ENCODE peak calls at places on chromosome 11, in five cellular contexts. G is RWPE1; L is H9; U is CD4-positive, CD25-positive, alpha-beta regulatory T cell; A is foreskin keratinocyte. K is an unnamed sample.

GRCh38 chr11:19652976-19653375 is 59.7 kb upstream of the NAV2 start:
- DNase-seq in G (no peak), L (no peak), U (no peak), A (no peak), K (no peak)

GRCh38 chr11:8604078-8604723 is 10.2 kb upstream of the STK33 start:
- DNase-seq in G (peak; percentile 88), L (peak; percentile 75), U (no peak), A (peak; percentile 100), K (no peak)

GRCh38 chr11:129657866-129658557 is 157.6 kb upstream of the TMEM45B start:
- DNase-seq in G (no peak), L (no peak), U (no peak), A (no peak), K (no peak)

GRCh38 chr11:3684129-3684685 is 13.0 kb upstream of the CHRNA10 start:
- DNase-seq in G (no peak), L (no peak), U (no peak), A (no peak), K (no peak)

GRCh38 chr11:77039491-77040400 is 5.5 kb downstream of the B3GNT6 start:
- DNase-seq in G (peak; percentile 33), L (peak; percentile 79), U (no peak), A (no peak), K (no peak)

GRCh38 chr11:125995313-125995712 is 49.5 kb downstream of the VSIG10L2 start:
- DNase-seq in G (no peak), L (no peak), U (no peak), A (no peak), K (no peak)

GRCh38 chr11:9206496-9206895 is 58.7 kb downstream of the DENND5A start:
- DNase-seq in G (no peak), L (no peak), U (no peak), A (no peak), K (no peak)

GRCh38 chr11:118690553-118691304 is 11.3 kb upstream of the TREH start:
- DNase-seq in G (no peak), L (no peak), U (no peak), A (no peak), K (no peak)

GRCh38 chr11:19398772-19399542 is 158.2 kb upstream of the E2F8 start:
- DNase-seq in G (peak; percentile 10), L (no peak), U (no peak), A (no peak), K (no peak)

GRCh38 chr11:127609025-127609788 is 608.6 kb upstream of the KIRREL3 start:
- DNase-seq in G (no peak), L (peak; percentile 80), U (no peak), A (no peak), K (no peak)

GRCh38 chr11:70481625-70482528 is 83.5 kb downstream of the CTTN start:
- DNase-seq in G (peak; percentile 45), L (no peak), U (no peak), A (no peak), K (no peak)

GRCh38 chr11:105612766-105613165 is 2.9 kb downstream of the GRIA4 start:
- DNase-seq in G (no peak), L (no peak), U (no peak), A (no peak), K (no peak)

GRCh38 chr11:63551889-63552266 is 11.3 kb downstream of the PLAAT2 start:
- DNase-seq in G (no peak), L (peak; percentile 18), U (no peak), A (no peak), K (no peak)

GRCh38 chr11:118838905-118839553 is 44.7 kb upstream of the CXCR5 start:
- DNase-seq in G (no peak), L (no peak), U (no peak), A (no peak), K (no peak)

GRCh38 chr11:118872403-118872821 is 11.3 kb upstream of the CXCR5 start:
- DNase-seq in G (no peak), L (no peak), U (peak; percentile 57), A (no peak), K (no peak)

GRCh38 chr11:88363566-88364169 is 26.1 kb upstream of the CTSC start:
- DNase-seq in G (peak; percentile 25), L (no peak), U (no peak), A (no peak), K (no peak)

GRCh38 chr11:16860632-16861031 is 122.2 kb downstream of the C11orf58 start:
- DNase-seq in G (no peak), L (no peak), U (no peak), A (no peak), K (no peak)

GRCh38 chr11:47355283-47356128 is 3.0 kb upstream of the MYBPC3 start:
- DNase-seq in G (peak; percentile 76), L (peak; percentile 98), U (no peak), A (peak; percentile 49), K (peak; percentile 35)

GRCh38 chr11:106369224-106369623 is 291.8 kb downstream of the AASDHPPT start:
- DNase-seq in G (no peak), L (no peak), U (no peak), A (no peak), K (no peak)

GRCh38 chr11:134792044-134792443 is 380.0 kb upstream of the B3GAT1 start:
- DNase-seq in G (no peak), L (no peak), U (no peak), A (no peak), K (no peak)

GRCh38 chr11:105045897-105046296 is 762 bp upstream of the CARD16 start:
- DNase-seq in G (no peak), L (no peak), U (no peak), A (no peak), K (no peak)

GRCh38 chr11:107655607-107656006 is 56.2 kb downstream of the SLN start:
- DNase-seq in G (no peak), L (no peak), U (no peak), A (no peak), K (no peak)

GRCh38 chr11:8593935-8594909 is at the start of gene STK33:
- DNase-seq in G (peak; percentile 37), L (peak; percentile 86), U (no peak), A (no peak), K (no peak)

GRCh38 chr11:120573756-120574354 is 62.3 kb downstream of the GRIK4 start:
- DNase-seq in G (no peak), L (no peak), U (no peak), A (no peak), K (no peak)

GRCh38 chr11:33317662-33318061 is 60.5 kb downstream of the HIPK3 start:
- DNase-seq in G (peak; percentile 11), L (no peak), U (no peak), A (peak; percentile 13), K (no peak)

GRCh38 chr11:62601114-62601363 is 626 bp downstream of the MTA2 start:
- DNase-seq in G (no peak), L (no peak), U (peak; percentile 52), A (no peak), K (no peak)

GRCh38 chr11:58927393-58928081 is 11.8 kb upstream of the GLYATL1 start:
- DNase-seq in G (no peak), L (peak; percentile 99), U (peak; percentile 1), A (no peak), K (no peak)

GRCh38 chr11:28666632-28667031 is 558.4 kb downstream of the METTL15 start:
- DNase-seq in G (no peak), L (no peak), U (no peak), A (no peak), K (no peak)

GRCh38 chr11:128814856-128815705 is 52.0 kb downstream of the KCNJ1 start:
- DNase-seq in G (peak; percentile 24), L (peak; percentile 88), U (no peak), A (peak; percentile 40), K (no peak)

GRCh38 chr11:15764948-15765347 is 591.4 kb downstream of the SOX6 start:
- DNase-seq in G (no peak), L (no peak), U (no peak), A (peak; percentile 21), K (no peak)

GRCh38 chr11:123194308-123195181 is 503 bp downstream of the CLMP start:
- DNase-seq in G (peak; percentile 44), L (peak; percentile 75), U (no peak), A (no peak), K (no peak)

GRCh38 chr11:90222459-90223247 is at the start of gene CHORDC1:
- DNase-seq in G (peak; percentile 84), L (peak; percentile 90), U (peak; percentile 89), A (peak; percentile 49), K (peak; percentile 97)

GRCh38 chr11:70205766-70206165 is 2.7 kb downstream of the FADD start:
- DNase-seq in G (no peak), L (no peak), U (no peak), A (no peak), K (no peak)

GRCh38 chr11:2269601-2270321 is 627 bp downstream of the ASCL2 start:
- DNase-seq in G (peak; percentile 65), L (peak; percentile 82), U (no peak), A (peak; percentile 26), K (no peak)

GRCh38 chr11:7869467-7869866 is 61.6 kb downstream of the OR10A6 start:
- DNase-seq in G (no peak), L (no peak), U (no peak), A (no peak), K (no peak)

GRCh38 chr11:69930081-69931059 is 111.2 kb upstream of the FGF3 start:
- DNase-seq in G (no peak), L (no peak), U (no peak), A (no peak), K (no peak)

GRCh38 chr11:85052636-85053035 is 574.5 kb downstream of the DLG2 start:
- DNase-seq in G (no peak), L (no peak), U (no peak), A (no peak), K (no peak)

GRCh38 chr11:65086809-65087208 is 2.8 kb downstream of the ZFPL1 start:
- DNase-seq in G (no peak), L (no peak), U (no peak), A (no peak), K (no peak)
- H3K27ac ChIP-seq in G (peak overlapping the region; percentile 13), L (no peak overlapping the region), U (no peak overlapping the region), A (no peak overlapping the region), K (no peak overlapping the region)

GRCh38 chr11:64566042-64566914 is 24.7 kb upstream of the SLC22A12 start:
- DNase-seq in G (peak; percentile 90), L (peak; percentile 81), U (no peak), A (peak; percentile 73), K (no peak)
- H3K27ac ChIP-seq in G (peak overlapping the region; percentile 72), L (peak overlapping the region; percentile 12), U (no peak overlapping the region), A (peak overlapping the region; percentile 59), K (no peak overlapping the region)

DNA sequence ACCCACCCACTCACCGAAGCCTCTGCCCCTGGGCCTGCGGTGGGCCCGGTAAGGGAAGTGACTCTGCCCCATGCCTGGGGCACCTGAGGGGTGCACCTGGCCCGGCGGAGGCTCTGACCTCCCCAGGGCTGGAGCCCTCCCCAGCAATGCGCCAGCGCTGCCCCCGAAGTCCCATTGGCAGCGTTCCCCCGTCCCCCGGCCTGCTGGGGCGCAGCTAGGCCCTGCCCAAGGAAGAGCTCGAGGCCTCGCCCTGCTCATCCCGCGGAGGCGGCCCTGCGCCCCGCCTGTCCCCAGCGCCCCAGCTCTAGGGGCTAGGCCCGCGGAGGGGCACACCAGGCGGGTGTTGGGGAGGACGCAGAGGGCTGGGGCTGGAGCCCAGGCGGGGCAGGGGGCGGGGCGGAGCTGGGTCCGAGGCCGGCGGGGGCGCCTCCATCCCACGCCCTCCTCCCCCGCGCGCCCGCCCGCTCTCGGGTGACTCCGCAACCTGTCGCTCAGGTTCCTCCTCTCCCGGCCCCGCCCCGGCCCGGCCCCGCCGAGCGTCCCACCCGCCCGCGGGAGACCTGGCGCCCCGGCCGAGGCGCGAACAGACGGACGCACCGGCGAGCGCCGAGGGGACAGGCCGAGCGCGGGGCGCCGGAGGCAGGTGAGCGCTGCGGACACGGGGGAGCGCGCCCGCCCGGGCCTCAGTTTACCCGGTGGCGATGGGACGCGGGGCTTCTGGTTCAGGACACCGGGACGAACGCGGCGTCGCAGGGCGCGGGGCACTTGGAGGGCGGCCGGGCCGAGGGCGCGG is at the start of gene EPS8L2:
- DNase-seq in G (no peak), L (peak; percentile 45), U (no peak), A (no peak), K (no peak)
- H3K27ac ChIP-seq in G (peak within 1 kb of the TSS; percentile 97), L (no peak within 1 kb of the TSS), U (no peak within 1 kb of the TSS), A (peak within 1 kb of the TSS; percentile 62), K (peak within 1 kb of the TSS; percentile 44)

GRCh38 chr11:68891356-68891948 is 12.2 kb downstream of the MRPL21 start:
- DNase-seq in G (no peak), L (no peak), U (no peak), A (no peak), K (no peak)
- H3K27ac ChIP-seq in G (no peak overlapping the region), L (no peak overlapping the region), U (no peak overlapping the region), A (no peak overlapping the region), K (peak overlapping the region; percentile 42)